ENCODE peak calls at places on chromosomes 2 and 18, in seven cellular contexts. Y is NB4; T is tibial nerve; O is BJ; Q is CD8-positive, alpha-beta T cell; H is heart left ventricle; S is fibroblast of lung. M is an unnamed sample.

GRCh38 chr2:53233759-53234547 is 533.7 kb upstream of the CHAC2 start:
- DNase-seq in Y (no peak), T (no peak), Q (no peak), O (no peak), H (no peak), S (no peak), M (no peak)

GRCh38 chr2:241868661-241869081 is 858 bp upstream of the RTP5 start:
- DNase-seq in S (no peak), Q (no peak), H (peak), T (no peak), Y (no peak), O (no peak), M (no peak)

GRCh38 chr2:12688898-12689297 is 27.8 kb upstream of the TRIB2 start:
- DNase-seq in H (no peak), T (no peak), Y (no peak), S (no peak), Q (no peak), O (no peak), M (no peak)

GRCh38 chr18:41955688-41956087 is 654 bp downstream of the PIK3C3 start:
- DNase-seq in S (peak), Q (no peak), H (no peak), O (no peak), Y (peak), T (no peak), M (no peak)

GRCh38 chr2:88590998-88591613 is 36.2 kb downstream of the EIF2AK3 start:
- DNase-seq in Q (peak), T (no peak), Y (peak), S (peak), H (no peak), O (no peak), M (peak)

GRCh38 chr2:1675633-1676032 is 68.7 kb downstream of the PXDN start:
- DNase-seq in H (peak), S (peak), O (peak), T (peak), Y (no peak), Q (no peak), M (no peak)

GRCh38 chr2:7671312-7671711 is 754.1 kb downstream of the RNF144A start:
- DNase-seq in S (no peak), Y (no peak), Q (no peak), H (peak), T (peak), O (no peak), M (no peak)

GRCh38 chr2:58571181-58571852 is 330.2 kb upstream of the FANCL start:
- DNase-seq in H (no peak), Y (peak), S (peak), O (no peak), T (no peak), Q (no peak), M (peak)

GRCh38 chr2:36805635-36806224 is 109.2 kb downstream of the VIT start:
- DNase-seq in H (no peak), Q (no peak), Y (no peak), T (no peak), O (no peak), S (no peak), M (no peak)

DNA sequence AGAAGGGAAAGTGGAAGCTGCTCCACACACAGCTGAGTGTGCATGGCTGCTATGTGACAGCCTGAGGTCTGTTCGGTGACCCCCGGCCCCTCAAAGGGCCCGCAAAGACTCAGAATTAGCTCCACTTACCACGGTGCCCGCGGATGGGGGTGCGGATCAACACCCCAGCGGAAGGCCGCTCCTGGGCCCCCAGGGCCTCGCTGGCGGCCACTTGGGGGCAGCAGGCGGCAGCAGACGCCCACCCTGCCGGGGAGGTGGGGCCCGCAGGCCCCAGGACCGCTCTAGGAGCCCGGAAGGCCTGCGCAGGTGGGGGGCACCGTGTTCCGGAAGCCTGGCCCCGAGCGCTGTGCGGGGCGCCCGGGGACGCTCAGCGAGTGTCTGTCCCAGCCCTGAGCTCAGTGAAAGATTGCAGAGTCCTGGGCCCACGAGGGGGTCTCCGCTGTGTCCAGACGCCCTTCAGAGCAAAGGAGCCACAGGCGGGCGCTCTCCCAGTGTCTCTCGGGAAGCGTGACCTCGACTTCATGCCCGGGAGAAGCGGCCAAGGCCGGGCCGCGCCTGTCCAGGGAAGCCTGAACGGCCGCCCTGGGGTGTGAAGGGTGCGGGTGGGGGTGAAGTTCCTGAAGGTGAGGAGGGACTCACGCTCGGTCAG is 118.6 kb downstream of the VAPA start:
- DNase-seq in H (no peak), Y (no peak), T (no peak), S (no peak), O (no peak), Q (peak), M (peak)
- TF ChIP-seq CTCF in H (peak), Y (peak), T (peak), S (no peak), O (no peak), Q (no peak), M (peak)

GRCh38 chr18:12283256-12283655 is 24.8 kb upstream of the TUBB6 start:
- DNase-seq in O (no peak), H (no peak), Y (peak), S (peak), T (no peak), Q (no peak), M (no peak)
- TF ChIP-seq CTCF in O (peak), H (no peak), Y (peak), S (no peak), T (no peak), Q (no peak), M (no peak)

GRCh38 chr2:113996826-113997599 is 107.1 kb downstream of the ACTR3 start:
- DNase-seq in O (no peak), H (no peak), Q (no peak), T (no peak), Y (peak), S (no peak), M (no peak)

GRCh38 chr2:113986886-113987285 is 97.0 kb downstream of the ACTR3 start:
- DNase-seq in Y (no peak), T (no peak), Q (no peak), S (no peak), O (no peak), H (no peak), M (no peak)

DNA sequence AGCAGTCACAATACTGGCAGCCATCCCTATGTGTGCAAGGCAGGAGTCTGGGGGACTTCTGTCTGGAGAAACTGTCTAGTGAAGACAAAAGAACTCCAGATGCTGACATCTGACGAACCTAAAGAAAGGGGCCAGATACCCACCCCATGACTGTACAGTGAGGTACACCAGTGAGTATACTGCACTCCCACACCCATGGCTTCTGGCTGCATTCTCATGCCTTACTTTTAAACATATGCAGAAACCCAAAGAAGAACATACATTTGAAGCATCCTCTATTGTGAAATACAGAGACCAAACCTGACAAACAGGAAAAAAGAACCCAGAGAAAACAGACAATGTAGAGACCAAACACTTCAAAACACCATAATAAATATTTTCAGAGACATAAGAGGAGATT is 102.2 kb downstream of the ACTR3 start:
- DNase-seq in Y (no peak), O (no peak), T (no peak), S (no peak), H (no peak), Q (no peak), M (no peak)
- TF ChIP-seq CTCF in Y (no peak), O (no peak), T (no peak), S (no peak), H (no peak), Q (no peak), M (no peak)

GRCh38 chr18:58661423-58661822 is 9.8 kb upstream of the MALT1 start:
- DNase-seq in O (no peak), S (peak), T (no peak), H (no peak), Q (no peak), Y (no peak), M (no peak)
- TF ChIP-seq CTCF in O (peak), S (peak), T (no peak), H (no peak), Q (no peak), Y (no peak), M (no peak)

GRCh38 chr2:172613610-172614231 is 57.8 kb downstream of the PDK1 start:
- DNase-seq in O (no peak), S (peak), Q (no peak), H (no peak), Y (no peak), T (no peak), M (no peak)
- TF ChIP-seq CTCF in O (no peak), S (no peak), Q (no peak), H (no peak), Y (no peak), T (no peak), M (no peak)

GRCh38 chr18:48419268-48420022 is 10.3 kb upstream of the ZBTB7C start:
- DNase-seq in Y (no peak), Q (no peak), O (no peak), T (no peak), S (no peak), H (no peak), M (no peak)
- TF ChIP-seq CTCF in Y (no peak), Q (no peak), O (no peak), T (no peak), S (no peak), H (no peak), M (no peak)

GRCh38 chr2:206257861-206258260 is 16.6 kb upstream of the ZDBF2 start:
- DNase-seq in S (no peak), H (no peak), T (no peak), Q (no peak), O (no peak), Y (no peak), M (no peak)

GRCh38 chr2:206263959-206264603 is 10.4 kb upstream of the ZDBF2 start:
- DNase-seq in Q (no peak), O (no peak), H (no peak), S (no peak), T (no peak), Y (no peak), M (no peak)

GRCh38 chr2:206257345-206257744 is 17.1 kb upstream of the ZDBF2 start:
- DNase-seq in Y (no peak), Q (no peak), T (no peak), O (no peak), H (no peak), S (no peak), M (no peak)

GRCh38 chr2:206259615-206260426 is 14.6 kb upstream of the ZDBF2 start:
- DNase-seq in Q (no peak), S (no peak), H (no peak), Y (no peak), T (no peak), O (no peak), M (no peak)

GRCh38 chr2:206260427-206261012 is 13.9 kb upstream of the ZDBF2 start:
- DNase-seq in T (no peak), S (peak), Q (no peak), H (no peak), Y (peak), O (no peak), M (no peak)
- TF ChIP-seq CTCF in T (no peak), S (peak), Q (no peak), H (no peak), Y (peak), O (peak), M (peak)

GRCh38 chr18:5894215-5894612 is 1.1 kb downstream of the TMEM200C start:
- DNase-seq in S (no peak), H (no peak), Q (no peak), T (no peak), Y (no peak), O (no peak), M (no peak)

GRCh38 chr18:5892772-5893431 is 2.4 kb downstream of the TMEM200C start:
- DNase-seq in T (no peak), Y (no peak), H (no peak), Q (no peak), O (no peak), S (no peak), M (no peak)

GRCh38 chr18:5890261-5890605 is 5.1 kb downstream of the TMEM200C start:
- DNase-seq in S (no peak), O (no peak), T (no peak), H (peak), Y (no peak), Q (no peak), M (no peak)

GRCh38 chr18:5891361-5892215 is 3.7 kb downstream of the TMEM200C start:
- DNase-seq in S (no peak), T (no peak), O (no peak), H (no peak), Y (no peak), Q (no peak), M (no peak)

DNA sequence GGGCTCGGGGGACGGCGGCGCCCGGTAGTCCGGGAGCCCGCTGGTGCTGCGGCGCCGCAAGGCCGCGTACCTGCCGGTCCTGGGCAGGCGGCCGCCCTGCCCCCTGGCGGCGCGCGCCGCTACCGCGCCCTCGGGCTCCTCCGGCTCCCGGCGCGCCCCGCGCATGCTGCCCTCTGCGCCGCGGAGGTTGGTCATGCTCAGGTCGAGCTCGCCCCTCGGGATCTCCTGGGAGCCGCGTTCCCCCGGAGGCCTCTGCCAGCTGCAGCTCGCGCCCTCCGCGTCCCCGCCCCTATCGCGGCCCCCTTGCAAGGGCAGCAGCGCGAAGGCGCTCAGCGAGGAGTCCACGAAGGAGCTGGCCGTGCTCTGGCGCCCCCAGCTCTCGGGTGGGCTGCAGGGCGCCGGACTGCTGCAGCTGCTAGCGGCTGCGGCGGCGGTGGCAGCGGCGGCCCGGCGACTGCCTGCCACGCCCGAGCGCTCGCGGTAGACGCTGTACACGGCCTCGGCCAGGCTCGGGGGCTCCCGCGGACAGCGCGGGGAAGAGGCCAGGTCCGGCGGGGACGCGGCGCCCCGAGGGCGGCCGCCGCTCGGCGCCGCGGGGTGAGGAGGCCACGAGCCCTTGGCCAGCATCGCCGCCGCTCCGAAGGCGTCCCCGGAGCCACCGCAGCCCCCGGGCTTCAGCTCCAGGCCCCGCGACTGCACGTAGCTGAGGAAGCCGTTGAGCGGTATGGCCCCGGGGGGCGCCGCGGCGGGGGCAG is 4.5 kb downstream of the TMEM200C start:
- DNase-seq in O (no peak), Y (no peak), S (no peak), Q (no peak), H (peak), T (no peak), M (peak)
- TF ChIP-seq CTCF in O (no peak), Y (no peak), S (no peak), Q (peak), H (peak), T (peak), M (no peak)